ENCODE peak calls at places on chromosomes 3 and 15, in eight cellular contexts. T is endothelial cell; X is globus pallidus; K is neural progenitor cell; F is activated CD8-positive, alpha-beta memory T cell treated with anti-CD3 and anti-CD28 coated beads for 1 hour; Z is K562; M is HCT116; H is mucosa of gallbladder. C is an unnamed sample.

GRCh38 chr3:133574260-133574881 is 885 bp downstream of the CDV3 start:
- DNase-seq in T (peak), X (peak), K (peak), F (peak), Z (peak), M (no peak), H (peak), C (peak)

GRCh38 chr3:45473841-45474240 is 85.5 kb downstream of the LARS2 start:
- DNase-seq in T (no peak), X (no peak), K (no peak), F (no peak), Z (no peak), M (no peak), H (no peak), C (no peak)

GRCh38 chr3:82957079-82957478 is 1195.6 kb upstream of the GBE1 start:
- DNase-seq in T (no peak), X (no peak), K (no peak), F (no peak), Z (no peak), M (no peak), H (no peak), C (no peak)

GRCh38 chr3:21528291-21528690 is 222.7 kb downstream of the ZNF385D start:
- DNase-seq in T (no peak), X (no peak), K (no peak), F (no peak), Z (no peak), M (no peak), H (no peak), C (no peak)

GRCh38 chr3:81995334-81995733 is 233.9 kb upstream of the GBE1 start:
- DNase-seq in T (no peak), X (no peak), K (no peak), F (no peak), Z (no peak), M (no peak), H (no peak), C (no peak)

GRCh38 chr3:65473746-65474145 is 565.0 kb downstream of the MAGI1 start:
- DNase-seq in T (no peak), X (no peak), K (no peak), F (no peak), Z (no peak), M (no peak), H (no peak), C (no peak)

GRCh38 chr15:34621675-34622074 is 38.2 kb upstream of the GOLGA8B start:
- DNase-seq in T (no peak), X (peak), K (no peak), F (no peak), Z (peak), M (peak), H (no peak), C (no peak)

GRCh38 chr3:152121292-152121654 is 147.5 kb upstream of the MBNL1 start:
- DNase-seq in T (no peak), X (no peak), K (no peak), F (no peak), Z (no peak), M (no peak), H (no peak), C (no peak)

GRCh38 chr15:71611721-71612016 is 198.7 kb upstream of the NR2E3 start:
- DNase-seq in T (no peak), X (no peak), K (no peak), F (no peak), Z (no peak), M (no peak), H (no peak), C (no peak)

GRCh38 chr3:33174711-33175409 is 43.8 kb downstream of the SUSD5 start:
- DNase-seq in T (no peak), X (no peak), K (no peak), F (no peak), Z (no peak), M (no peak), H (no peak), C (no peak)

GRCh38 chr3:43870844-43871626 is 180.3 kb downstream of the ABHD5 start:
- DNase-seq in T (no peak), X (no peak), K (no peak), F (no peak), Z (no peak), M (no peak), H (no peak), C (no peak)

GRCh38 chr3:195139091-195139875 is 131.7 kb downstream of the XXYLT1 start:
- DNase-seq in T (no peak), X (no peak), K (no peak), F (no peak), Z (no peak), M (no peak), H (no peak), C (no peak)

GRCh38 chr3:69738291-69738690 is 973 bp upstream of the MITF start:
- DNase-seq in T (no peak), X (peak), K (peak), F (no peak), Z (no peak), M (no peak), H (no peak), C (no peak)

GRCh38 chr3:123576119-123576518 is 8.7 kb downstream of the HACD2 start:
- DNase-seq in T (no peak), X (no peak), K (no peak), F (no peak), Z (no peak), M (no peak), H (no peak), C (no peak)

GRCh38 chr15:66108483-66109270 is 144.9 kb downstream of the MEGF11 start:
- DNase-seq in T (no peak), X (no peak), K (no peak), F (no peak), Z (no peak), M (no peak), H (no peak), C (no peak)

GRCh38 chr3:38138347-38139190 is at the start of gene MYD88:
- DNase-seq in T (peak), X (peak), K (peak), F (peak), Z (peak), M (no peak), H (peak), C (no peak)

GRCh38 chr3:9700536-9700935 is 3.1 kb upstream of the CPNE9 start:
- DNase-seq in T (no peak), X (no peak), K (no peak), F (no peak), Z (no peak), M (no peak), H (no peak), C (no peak)

GRCh38 chr3:144031938-144032337 is 60.3 kb downstream of the DIPK2A start:
- DNase-seq in T (no peak), X (peak), K (peak), F (no peak), Z (no peak), M (no peak), H (peak), C (no peak)

GRCh38 chr3:14847613-14848541 is 29.1 kb downstream of the FGD5 start:
- DNase-seq in T (peak), X (no peak), K (peak), F (no peak), Z (peak), M (peak), H (peak), C (no peak)

GRCh38 chr3:131973731-131974130 is 61.1 kb downstream of the CPNE4 start:
- DNase-seq in T (no peak), X (no peak), K (peak), F (no peak), Z (no peak), M (no peak), H (no peak), C (no peak)

GRCh38 chr3:63945558-63946096 is 33.4 kb upstream of the SCAANT1 start:
- DNase-seq in T (no peak), X (no peak), K (no peak), F (no peak), Z (no peak), M (no peak), H (no peak), C (no peak)

GRCh38 chr3:157094751-157095480 is 65.0 kb downstream of the CCNL1 start:
- DNase-seq in T (no peak), X (no peak), K (no peak), F (no peak), Z (no peak), M (no peak), H (no peak), C (no peak)

GRCh38 chr3:65481085-65481484 is 557.6 kb downstream of the MAGI1 start:
- DNase-seq in T (no peak), X (no peak), K (no peak), F (no peak), Z (no peak), M (no peak), H (no peak), C (no peak)

GRCh38 chr15:80169768-80170357 is 17.1 kb downstream of the FAH start:
- DNase-seq in T (no peak), X (no peak), K (no peak), F (no peak), Z (no peak), M (no peak), H (no peak), C (no peak)

GRCh38 chr3:58624550-58624949 is 42.0 kb downstream of the FAM3D start:
- DNase-seq in T (no peak), X (no peak), K (no peak), F (no peak), Z (no peak), M (no peak), H (no peak), C (no peak)

GRCh38 chr15:74240002-74240568 is 4.0 kb downstream of the CCDC33 start:
- DNase-seq in T (peak), X (peak), K (no peak), F (no peak), Z (no peak), M (peak), H (peak), C (no peak)

GRCh38 chr3:141345528-141345927 is 22.8 kb upstream of the ZBTB38 start:
- DNase-seq in T (no peak), X (no peak), K (no peak), F (no peak), Z (no peak), M (no peak), H (no peak), C (no peak)

GRCh38 chr3:23129817-23130216 is 73.3 kb upstream of the UBE2E2 start:
- DNase-seq in T (no peak), X (no peak), K (no peak), F (no peak), Z (no peak), M (no peak), H (no peak), C (no peak)

GRCh38 chr15:60162911-60163310 is 158.8 kb downstream of the FOXB1 start:
- DNase-seq in T (no peak), X (no peak), K (no peak), F (no peak), Z (no peak), M (no peak), H (no peak), C (no peak)

GRCh38 chr15:93929375-93930094 is 301.8 kb upstream of the MCTP2 start:
- DNase-seq in T (no peak), X (no peak), K (peak), F (no peak), Z (no peak), M (no peak), H (peak), C (no peak)

GRCh38 chr15:73273181-73274002 is 95.4 kb downstream of the HCN4 start:
- DNase-seq in T (peak), X (peak), K (peak), F (no peak), Z (peak), M (peak), H (peak), C (no peak)

GRCh38 chr15:75389791-75390382 is 21.5 kb upstream of the MAN2C1 start:
- DNase-seq in T (no peak), X (no peak), K (peak), F (no peak), Z (no peak), M (no peak), H (no peak), C (no peak)

GRCh38 chr3:185691622-185692021 is 105.5 kb downstream of the SENP2 start:
- DNase-seq in T (no peak), X (no peak), K (no peak), F (no peak), Z (no peak), M (no peak), H (no peak), C (no peak)

GRCh38 chr3:134194247-134194646 is 56.4 kb downstream of the RYK start:
- DNase-seq in T (no peak), X (no peak), K (no peak), F (no peak), Z (no peak), M (no peak), H (no peak), C (no peak)

GRCh38 chr3:74045000-74045399 is 420.3 kb upstream of the PDZRN3 start:
- DNase-seq in T (no peak), X (no peak), K (no peak), F (no peak), Z (no peak), M (no peak), H (no peak), C (no peak)

GRCh38 chr3:124919756-124920155 is 14.8 kb downstream of the MUC13 start:
- DNase-seq in T (no peak), X (no peak), K (no peak), F (no peak), Z (no peak), M (no peak), H (no peak), C (no peak)

GRCh38 chr3:110027446-110027845 is 690.1 kb upstream of the DPPA4 start:
- DNase-seq in T (no peak), X (no peak), K (no peak), F (no peak), Z (no peak), M (peak), H (no peak), C (no peak)

C was measured in GM12864.